ENCODE peak calls at places on chromosomes 6 and 20, in six cellular contexts. S is naive thymus-derived CD8-positive, alpha-beta T cell; D is stomach; O is EL; G is A172; C is stimulated activated CD4-positive, alpha-beta T cell treated with anti-CD3 and anti-CD28 coated beads, Interleukin-4, amount 100 ng/mL, for 1 hour. F is an unnamed sample.
A peak's percentile ranks its signal among the peaks of the same experiment; 100 is the strongest.

GRCh38 chr6:28683945-28684538 is 158.4 kb downstream of the GPX5 start:
- DNase-seq in D (no peak), S (no peak), G (peak; percentile 56), C (no peak), O (peak; percentile 57), F (peak; percentile 42)

GRCh38 chr20:46311039-46311650 is 2.8 kb upstream of the CDH22 start:
- DNase-seq in S (no peak), C (no peak), O (peak; percentile 17), D (no peak), G (no peak), F (no peak)

GRCh38 chr6:147530132-147531060 is 21.9 kb downstream of the SAMD5 start:
- DNase-seq in D (no peak), S (no peak), G (peak; percentile 37), O (no peak), C (no peak), F (no peak)

GRCh38 chr6:83709748-83710050 is 798 bp upstream of the SNAP91 start:
- DNase-seq in G (no peak), C (no peak), S (no peak), O (no peak), D (no peak), F (no peak)

GRCh38 chr20:21384308-21384892 is 12.9 kb downstream of the NKX2-4 start:
- DNase-seq in C (no peak), S (no peak), G (no peak), D (no peak), O (no peak), F (no peak)

GRCh38 chr6:5498579-5498899 is 237.2 kb downstream of the FARS2 start:
- DNase-seq in C (no peak), G (no peak), S (no peak), O (no peak), D (no peak), F (no peak)

GRCh38 chr20:48178607-48179006 is 393.3 kb upstream of the SULF2 start:
- DNase-seq in S (no peak), O (no peak), C (no peak), G (no peak), D (no peak), F (no peak)

GRCh38 chr6:39669943-39670342 is 55.3 kb downstream of the KIF6 start:
- DNase-seq in S (no peak), O (no peak), C (no peak), G (no peak), D (no peak), F (no peak)

GRCh38 chr6:46848684-46849360 is 55.6 kb downstream of the MEP1A start:
- DNase-seq in D (peak; percentile 94), S (peak; percentile 53), G (peak; percentile 53), O (peak; percentile 81), C (peak; percentile 67), F (peak; percentile 66)

GRCh38 chr6:139099984-139100383 is 34.9 kb upstream of the HECA start:
- DNase-seq in C (no peak), D (no peak), O (no peak), G (no peak), S (no peak), F (no peak)

GRCh38 chr20:11921326-11921725 is 3.6 kb downstream of the BTBD3 start:
- DNase-seq in S (no peak), O (no peak), C (no peak), G (no peak), D (no peak), F (no peak)

GRCh38 chr20:16434087-16434664 is 139.1 kb downstream of the KIF16B start:
- DNase-seq in D (peak; percentile 38), C (peak; percentile 47), G (no peak), S (peak; percentile 3), O (peak; percentile 48), F (peak; percentile 12)